ENCODE peak calls at places on chromosome 5, in six cellular contexts. H is IMR-90, E is GDM1, W is cerebellar nuclear complex, I is BJ, F is T1000. N is an unnamed sample.

GRCh38 chr5:90264930-90265857 is 144.4 kb downstream of the CETN3 start:
- DNase-seq in H (peak; percentile 61), E (peak; percentile 44), W (no peak), I (no peak), F (peak; percentile 35), N (peak; percentile 30)

GRCh38 chr5:59246470-59247250 is 646.9 kb downstream of the PDE4D start:
- DNase-seq in H (peak; percentile 45), E (no peak), W (no peak), I (peak; percentile 80), F (no peak), N (no peak)

GRCh38 chr5:78984020-78984610 is 995 bp downstream of the ARSB start:
- DNase-seq in H (peak; percentile 21), E (no peak), W (no peak), I (no peak), F (no peak), N (no peak)

GRCh38 chr5:151549713-151550112 is 41.4 kb downstream of the FAT2 start:
- DNase-seq in H (no peak), E (no peak), W (no peak), I (no peak), F (no peak), N (no peak)

GRCh38 chr5:74055446-74056097 is 429.6 kb downstream of the ARHGEF28 start:
- DNase-seq in H (no peak), E (no peak), W (no peak), I (no peak), F (no peak), N (no peak)

GRCh38 chr5:117889592-117889991 is 1098.8 kb downstream of the DTWD2 start:
- DNase-seq in H (peak; percentile 71), E (peak; percentile 40), W (no peak), I (peak; percentile 71), F (no peak), N (no peak)

GRCh38 chr5:157361865-157362465 is 96.0 kb downstream of the CYFIP2 start:
- DNase-seq in H (peak; percentile 49), E (peak; percentile 69), W (no peak), I (no peak), F (no peak), N (no peak)

GRCh38 chr5:139133237-139133636 is 64.9 kb downstream of the SIL1 start:
- DNase-seq in H (no peak), E (no peak), W (no peak), I (no peak), F (no peak), N (no peak)

GRCh38 chr5:55750499-55750898 is 12.6 kb downstream of the DDX4 start:
- DNase-seq in H (no peak), E (no peak), W (no peak), I (no peak), F (no peak), N (no peak)

N was measured in T-helper 2 cell treated with Interferon-gamma antibody and Interleukin-4, amounts not matched to agents 5 μg/mL and 100 μg/mL, for 36 hours.